ENCODE peak calls at places on chromosomes 3 and 15, in six cellular contexts. K is A673, H is ovary, N is neuronal stem cell, V is RWPE2, M is A549. E is an unnamed sample. For H3K4me1, the result is how much of the 10 kb centered on the place peaks cover.

GRCh38 chr3:14765576-14766427 is 53.0 kb upstream of the FGD5 start:
- DNase-seq in M (no peak), K (no peak), H (no peak), N (no peak), V (no peak), E (no peak)

GRCh38 chr3:117097356-117097755 is 387.8 kb downstream of the TUSC7 start:
- DNase-seq in M (no peak), N (no peak), V (no peak), K (no peak), H (no peak), E (no peak)

GRCh38 chr15:34795267-34796081 is at the start of gene ACTC1:
- DNase-seq in M (peak), N (peak), K (no peak), V (peak), H (no peak), E (no peak)

GRCh38 chr15:67174864-67175573 is 79.4 kb downstream of the AAGAB start:
- DNase-seq in M (peak), H (no peak), K (no peak), V (peak), N (no peak), E (no peak)

GRCh38 chr3:160968731-160969130 is 136.4 kb downstream of the B3GALNT1 start:
- DNase-seq in V (no peak), M (no peak), N (no peak), K (no peak), H (no peak), E (no peak)

GRCh38 chr3:98977520-98977919 is 76.0 kb upstream of the DCBLD2 start:
- DNase-seq in V (no peak), K (peak), H (no peak), M (no peak), N (no peak), E (no peak)

GRCh38 chr3:179801263-179801662 is 148.4 kb downstream of the USP13 start:
- DNase-seq in H (no peak), N (no peak), M (no peak), V (no peak), K (no peak), E (no peak)

GRCh38 chr3:73365756-73366397 is 258.9 kb downstream of the PDZRN3 start:
- DNase-seq in M (no peak), H (peak), K (no peak), N (no peak), V (no peak), E (no peak)

GRCh38 chr15:81163961-81164800 is 30.1 kb downstream of the CFAP161 start:
- DNase-seq in N (no peak), H (no peak), K (no peak), M (no peak), V (no peak), E (no peak)

GRCh38 chr3:11634081-11634635 is 9.6 kb downstream of the VGLL4 start:
- DNase-seq in H (no peak), K (no peak), V (no peak), M (no peak), N (no peak), E (no peak)

GRCh38 chr3:132867956-132868355 is 145.7 kb upstream of the NPHP3 start:
- DNase-seq in N (no peak), V (no peak), H (no peak), M (no peak), K (no peak), E (no peak)

GRCh38 chr3:129505341-129505740 is 23.1 kb upstream of the RHO start:
- DNase-seq in K (no peak), H (no peak), N (no peak), V (no peak), M (no peak), E (no peak)

GRCh38 chr3:159260049-159260662 is 458.3 kb downstream of the MFSD1 start:
- DNase-seq in V (no peak), K (peak), H (peak), M (peak), N (peak), E (peak)

GRCh38 chr3:177371903-177372302 is 174.6 kb upstream of the TBL1XR1 start:
- DNase-seq in M (no peak), H (no peak), V (no peak), K (no peak), N (no peak), E (no peak)

GRCh38 chr15:35130245-35130644 is 45.1 kb upstream of the NANOGP8 start:
- DNase-seq in K (no peak), N (no peak), H (no peak), M (no peak), V (no peak), E (no peak)

GRCh38 chr15:63906266-63906584 is 72.5 kb upstream of the HERC1 start:
- DNase-seq in H (no peak), N (no peak), K (no peak), M (no peak), V (no peak), E (no peak)

GRCh38 chr3:126490619-126491018 is 14.9 kb upstream of the ZXDC start:
- DNase-seq in K (no peak), M (no peak), H (no peak), V (no peak), N (no peak), E (no peak)

GRCh38 chr3:48723725-48724124 is 6.7 kb upstream of the IP6K2 start:
- DNase-seq in V (no peak), H (no peak), K (no peak), M (no peak), N (no peak), E (peak)

GRCh38 chr3:114874447-114874846 is 272.6 kb downstream of the ZBTB20 start:
- DNase-seq in K (no peak), H (no peak), M (no peak), N (no peak), V (no peak), E (no peak)

GRCh38 chr3:169479314-169479939 is 184.1 kb downstream of the MECOM start:
- DNase-seq in M (no peak), K (no peak), N (no peak), V (no peak), H (no peak), E (no peak)

GRCh38 chr3:853489-853888 is 239.3 kb upstream of the CNTN6 start:
- DNase-seq in V (no peak), K (no peak), N (no peak), M (no peak), H (no peak), E (no peak)

GRCh38 chr3:108393128-108393900 is 97.0 kb downstream of the HHLA2 start:
- DNase-seq in N (no peak), M (no peak), V (no peak), H (no peak), K (no peak), E (no peak)

GRCh38 chr15:78056714-78057269 is 20.7 kb downstream of the TBC1D2B start:
- DNase-seq in M (no peak), N (no peak), H (no peak), V (no peak), K (no peak), E (no peak)

GRCh38 chr15:62672268-62672667 is 370.3 kb upstream of the TPM1 start:
- DNase-seq in H (no peak), K (no peak), N (no peak), M (no peak), V (no peak), E (no peak)

GRCh38 chr3:27606537-27606936 is 115.6 kb downstream of the EOMES start:
- DNase-seq in K (no peak), N (no peak), V (no peak), M (no peak), H (no peak), E (no peak)

GRCh38 chr3:101695779-101696372 is 9.4 kb upstream of the RPL24 start:
- DNase-seq in K (peak), M (no peak), N (peak), H (peak), V (no peak), E (peak)

GRCh38 chr15:74798388-74799254 is 14.0 kb upstream of the LMAN1L start:
- DNase-seq in N (no peak), H (no peak), V (no peak), K (no peak), M (no peak), E (peak)

GRCh38 chr3:47310391-47310790 is 27.6 kb downstream of the KLHL18 start:
- DNase-seq in N (no peak), H (no peak), M (no peak), V (no peak), K (no peak), E (no peak)

GRCh38 chr15:66633851-66634250 is 68.1 kb upstream of the LCTL start:
- DNase-seq in M (no peak), N (no peak), H (no peak), K (no peak), V (no peak), E (no peak)

GRCh38 chr3:58495101-58495500 is 3.2 kb downstream of the KCTD6 start:
- DNase-seq in M (no peak), V (no peak), N (no peak), K (no peak), H (no peak), E (no peak)

GRCh38 chr15:100210338-100210737 is 131.4 kb downstream of the ADAMTS17 start:
- DNase-seq in K (no peak), M (no peak), V (peak), H (no peak), N (no peak), E (no peak)

GRCh38 chr3:49868951-49869454 is 703 bp downstream of the CAMKV start:
- DNase-seq in V (no peak), N (no peak), K (peak), H (no peak), M (no peak), E (no peak)

GRCh38 chr3:49869525-49870126 is at the start of gene CAMKV:
- DNase-seq in M (no peak), H (no peak), N (peak), V (no peak), K (peak), E (no peak)

GRCh38 chr3:49867400-49867799 is 2.3 kb downstream of the CAMKV start:
- DNase-seq in K (no peak), V (no peak), H (no peak), M (no peak), N (no peak), E (no peak)

GRCh38 chr3:49865198-49865784 is 4.4 kb downstream of the CAMKV start:
- DNase-seq in N (no peak), K (no peak), H (no peak), M (no peak), V (no peak), E (no peak)

GRCh38 chr3:49867871-49868321 is 1.8 kb downstream of the CAMKV start:
- DNase-seq in V (no peak), H (no peak), K (peak), N (peak), M (no peak), E (no peak)
- H3K4me1 ChIP-seq in V (under half), H (under half), K (under half), N (under half), M (under half), E (under half)

DNA sequence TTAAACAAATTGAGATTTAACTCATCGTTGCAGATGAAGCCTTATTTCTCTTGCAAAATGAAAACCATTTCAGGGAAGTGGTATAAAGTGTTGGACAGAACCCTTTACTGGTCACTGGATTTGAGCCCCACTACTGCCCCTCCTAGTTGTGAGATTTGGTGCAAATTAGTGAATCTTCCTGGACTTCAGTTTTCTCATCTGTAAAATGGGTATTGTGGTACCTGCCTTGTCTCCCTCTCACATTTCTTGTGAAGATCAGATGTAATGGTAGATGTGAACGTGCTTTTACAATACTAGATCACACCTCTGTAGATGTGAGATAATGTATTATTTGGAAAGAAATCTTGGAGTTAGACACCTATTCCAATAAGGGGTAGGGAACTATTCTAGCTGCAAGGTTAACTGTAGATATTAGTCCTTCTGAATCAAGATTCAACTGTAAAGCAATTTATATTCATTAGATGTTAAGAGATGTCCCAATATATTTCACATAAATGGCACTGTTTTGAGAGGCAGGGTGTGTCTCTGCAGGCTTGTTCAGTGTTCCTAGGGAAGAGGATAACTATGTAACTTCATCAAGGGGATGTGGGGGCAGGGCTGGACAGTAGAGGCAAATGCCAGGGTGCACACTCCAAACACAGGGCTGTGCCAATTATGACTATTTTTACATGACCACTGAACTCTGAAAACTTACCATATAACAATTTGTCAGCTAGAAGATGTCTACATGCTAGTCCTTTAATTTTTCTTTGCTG is 112.4 kb upstream of the PFN2 start:
- DNase-seq in N (no peak), M (no peak), K (no peak), V (no peak), H (no peak), E (no peak)
- H3K4me3 ChIP-seq in N (no peak), M (peak), K (peak), V (no peak), H (no peak), E (no peak)

GRCh38 chr3:150653110-150653561 is 50.0 kb downstream of the SELENOT start:
- DNase-seq in H (no peak), M (no peak), N (no peak), V (no peak), K (no peak), E (no peak)
- H3K4me1 ChIP-seq in H (under half), M (under half), N (under half), V (under half), K (under half), E (under half)

GRCh38 chr3:35640736-35641135 is 1.4 kb downstream of the ARPP21 start:
- DNase-seq in M (no peak), V (no peak), N (no peak), H (no peak), K (no peak), E (no peak)
- H3K4me3 ChIP-seq in M (no peak), V (no peak), N (no peak), H (no peak), K (no peak), E (no peak)

GRCh38 chr3:184636774-184637316 is 75.0 kb downstream of the MAGEF1 start:
- DNase-seq in N (no peak), V (no peak), M (no peak), K (no peak), H (no peak), E (no peak)
- H3K4me1 ChIP-seq in N (under half), V (under half), M (under half), K (under half), H (under half), E (under half)

DNA sequence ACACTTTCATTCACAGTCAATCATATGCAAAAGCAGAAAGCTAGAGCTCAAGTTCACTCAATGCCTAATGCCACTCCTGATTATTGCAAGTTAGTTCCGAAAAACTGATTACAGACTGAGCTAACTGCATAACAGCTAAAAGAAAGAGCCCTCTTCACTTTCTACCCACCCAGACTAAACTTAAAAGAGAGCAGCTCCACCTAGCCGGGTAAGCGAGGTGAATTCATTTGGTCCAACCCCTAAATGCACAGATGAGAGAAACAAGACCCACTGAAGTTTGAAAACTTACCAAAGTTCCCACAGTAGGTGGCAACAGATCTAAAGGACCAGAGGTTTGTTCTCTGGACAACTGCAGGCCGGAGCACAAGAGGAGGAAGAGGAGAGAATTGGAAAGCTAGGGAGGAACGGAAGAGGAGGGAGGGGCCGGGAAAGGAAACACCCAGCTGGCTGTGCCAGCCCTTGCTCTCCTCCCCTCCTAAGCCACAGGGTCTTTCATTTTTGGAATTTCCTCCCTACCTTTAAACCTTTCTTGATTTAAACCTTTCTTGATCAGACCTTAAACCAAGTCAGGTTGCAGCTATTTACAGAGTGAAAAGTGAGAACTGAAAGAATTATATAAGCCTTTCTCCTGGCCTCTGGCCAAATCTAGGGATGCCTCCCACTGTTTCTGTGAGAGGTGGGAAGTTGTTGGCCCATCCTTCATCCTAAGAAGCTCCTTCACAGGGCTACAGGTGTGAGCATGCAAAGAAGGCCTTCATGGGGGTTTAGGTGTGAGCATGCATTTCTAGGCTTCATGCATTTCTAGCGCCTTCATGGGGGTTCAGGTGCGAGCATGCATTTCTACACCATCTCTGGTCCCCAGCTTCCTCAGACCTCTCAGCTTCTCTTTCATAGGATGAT is 114.7 kb upstream of the LMOD3 start:
- DNase-seq in N (no peak), K (peak), M (no peak), H (no peak), V (no peak), E (no peak)
- H3K4me3 ChIP-seq in N (no peak), K (no peak), M (no peak), H (no peak), V (no peak), E (no peak)

GRCh38 chr15:31433574-31433973 is 106.9 kb downstream of the KLF13 start:
- DNase-seq in V (no peak), N (no peak), H (no peak), K (no peak), M (no peak), E (no peak)
- H3K4me1 ChIP-seq in V (under half), N (under half), H (under half), K (under half), M (under half), E (under half)

DNA sequence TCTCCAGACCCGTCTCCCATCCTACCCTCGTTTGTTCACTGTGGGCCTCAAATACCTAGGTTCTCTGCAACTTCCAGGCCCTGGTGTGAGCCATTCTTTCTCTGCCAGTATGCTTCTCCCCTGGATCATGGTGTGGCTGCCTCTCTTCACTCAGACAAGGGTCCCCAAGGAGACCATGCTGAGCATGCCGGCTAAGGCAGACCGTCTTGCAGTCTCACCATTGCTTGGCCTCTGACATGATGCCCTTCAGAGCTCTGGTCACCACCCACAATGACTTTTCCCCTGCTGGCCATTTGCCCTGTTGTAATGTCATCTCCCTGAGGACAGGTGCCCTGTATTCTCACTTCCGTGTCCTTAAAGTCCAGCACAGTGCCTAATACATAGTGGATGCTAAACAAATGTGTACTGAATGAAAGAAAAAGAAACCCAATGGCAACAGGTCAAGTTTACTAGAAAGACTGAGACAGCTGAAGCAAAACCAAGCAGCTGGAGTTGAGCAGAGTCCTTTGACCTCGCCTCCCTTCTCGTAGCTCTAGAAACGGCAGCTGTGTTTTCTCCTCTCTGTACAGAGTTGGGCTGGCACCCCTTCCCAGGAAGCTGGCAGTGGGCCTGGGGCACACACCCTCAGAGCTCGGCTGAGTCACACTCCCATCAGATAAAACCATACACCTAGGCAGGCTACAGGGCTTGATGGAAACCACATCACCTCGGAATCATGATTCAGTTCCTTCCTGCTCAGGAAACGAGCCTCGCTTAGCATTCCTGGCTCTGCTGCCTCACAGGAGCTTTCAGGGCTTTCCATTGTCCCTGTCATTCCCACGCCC is 8.6 kb downstream of the TLR9 start:
- DNase-seq in V (peak), M (peak), H (peak), K (no peak), N (no peak), E (peak)
- H3K4me3 ChIP-seq in V (no peak), M (no peak), H (no peak), K (no peak), N (peak), E (no peak)

GRCh38 chr3:128379768-128380167 is 86.9 kb downstream of the DNAJB8 start:
- DNase-seq in N (no peak), M (no peak), H (no peak), V (no peak), K (no peak), E (no peak)

GRCh38 chr3:128380295-128380694 is 86.4 kb downstream of the DNAJB8 start:
- DNase-seq in V (no peak), K (no peak), H (no peak), N (no peak), M (no peak), E (no peak)

GRCh38 chr3:128381609-128382008 is 85.1 kb downstream of the DNAJB8 start:
- DNase-seq in V (no peak), K (no peak), H (no peak), N (no peak), M (no peak), E (no peak)

GRCh38 chr3:128382221-128382807 is 84.4 kb downstream of the DNAJB8 start:
- DNase-seq in N (no peak), V (no peak), H (no peak), K (no peak), M (no peak), E (peak)

DNA sequence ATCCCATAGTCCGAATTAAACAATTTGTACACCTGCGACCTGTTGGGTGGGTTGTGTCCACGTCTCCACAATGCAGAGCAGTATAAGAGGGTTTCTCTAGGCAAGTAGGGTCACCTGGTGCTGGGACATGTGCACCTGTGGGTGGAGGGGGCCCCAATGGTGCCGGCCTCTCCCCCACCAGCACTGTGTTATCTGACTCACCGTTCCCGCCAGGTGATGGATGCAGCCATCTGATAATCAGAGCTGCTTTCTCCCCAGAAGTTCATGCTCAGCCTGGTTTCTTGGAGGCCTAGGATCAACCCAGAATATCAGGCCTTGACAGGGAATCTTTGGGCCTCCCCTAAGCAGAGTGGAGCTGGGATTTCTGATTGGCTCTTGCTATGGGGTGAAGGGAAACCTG is 86.0 kb downstream of the DNAJB8 start:
- DNase-seq in K (no peak), M (no peak), N (no peak), H (no peak), V (no peak), E (no peak)
- H3K4me1 ChIP-seq in K (under half), M (under half), N (under half), H (under half), V (under half), E (under half)

E was measured in prostate gland.